ENCODE peak calls at places on chromosomes 5 and 9, in seven cellular contexts. K is HCT116, E is heart left ventricle, S is uterus, Q is BE2C, U is right atrium auricular region, B is PC-9. J is an unnamed sample.

GRCh38 chr9:37390759-37391158 is 31.7 kb upstream of the GRHPR start:
- DNase-seq in K (peak; percentile 26), Q (no peak), E (no peak), U (no peak), S (no peak), B (no peak), J (no peak)

GRCh38 chr9:134590240-134591081 is 51.1 kb upstream of the COL5A1 start:
- DNase-seq in Q (peak; percentile 61), K (no peak), U (peak; percentile 66), B (no peak), E (no peak), S (peak; percentile 39), J (no peak)

GRCh38 chr5:33806736-33807442 is 84.9 kb downstream of the ADAMTS12 start:
- DNase-seq in U (no peak), B (no peak), S (no peak), E (no peak), K (no peak), Q (peak; percentile 14), J (no peak)

GRCh38 chr5:69131304-69131703 is 35.6 kb upstream of the CCNB1 start:
- DNase-seq in K (no peak), E (no peak), S (no peak), Q (no peak), B (no peak), U (no peak), J (no peak)

GRCh38 chr5:89996892-89997291 is 412.7 kb downstream of the CETN3 start:
- DNase-seq in U (no peak), S (no peak), Q (no peak), E (no peak), K (no peak), B (no peak), J (no peak)

GRCh38 chr5:69335341-69335975 is 2.9 kb upstream of the CCDC125 start:
- DNase-seq in E (no peak), K (no peak), Q (no peak), B (peak; percentile 59), S (no peak), U (no peak), J (no peak)

GRCh38 chr5:179225387-179225786 is 119.9 kb downstream of the ADAMTS2 start:
- DNase-seq in B (no peak), Q (no peak), U (no peak), K (no peak), S (no peak), E (no peak), J (no peak)

GRCh38 chr5:121974261-121974660 is 12.5 kb downstream of the SRFBP1 start:
- DNase-seq in S (no peak), K (no peak), U (no peak), B (no peak), Q (no peak), E (no peak), J (no peak)

GRCh38 chr9:33272061-33272460 is 7.2 kb downstream of the CHMP5 start:
- DNase-seq in E (no peak), K (no peak), Q (no peak), S (no peak), B (no peak), U (no peak), J (no peak)

GRCh38 chr5:8508196-8508595 is 639.2 kb downstream of the MTRR start:
- DNase-seq in E (no peak), Q (no peak), U (no peak), B (no peak), K (no peak), S (no peak), J (no peak)

GRCh38 chr9:126692759-126693427 is 79.2 kb downstream of the LMX1B start:
- DNase-seq in E (peak; percentile 26), Q (no peak), B (no peak), S (no peak), K (no peak), U (no peak), J (no peak)

GRCh38 chr5:167582263-167582662 is 709.2 kb upstream of the WWC1 start:
- DNase-seq in U (no peak), K (no peak), S (no peak), Q (no peak), E (no peak), B (no peak), J (no peak)

GRCh38 chr5:124436294-124436693 is 310.1 kb downstream of the ZNF608 start:
- DNase-seq in B (no peak), Q (no peak), U (no peak), K (no peak), S (no peak), E (no peak), J (no peak)

GRCh38 chr5:151126199-151126645 is 31.4 kb downstream of the ANXA6 start:
- DNase-seq in Q (peak; percentile 71), B (peak; percentile 46), U (peak; percentile 78), K (peak; percentile 38), E (peak; percentile 73), S (peak; percentile 75), J (no peak)

GRCh38 chr5:171975262-171975876 is 31.1 kb downstream of the FBXW11 start:
- DNase-seq in B (no peak), Q (no peak), K (no peak), E (no peak), S (no peak), U (no peak), J (no peak)

GRCh38 chr5:72292411-72292810 is 27.6 kb downstream of the MRPS27 start:
- DNase-seq in U (no peak), Q (no peak), B (no peak), S (no peak), E (no peak), K (no peak), J (no peak)

GRCh38 chr5:72294473-72294872 is 25.6 kb downstream of the MRPS27 start:
- DNase-seq in K (no peak), U (no peak), B (no peak), Q (no peak), E (no peak), S (no peak), J (no peak)

GRCh38 chr5:72296251-72296650 is 23.8 kb downstream of the MRPS27 start:
- DNase-seq in E (no peak), K (no peak), U (no peak), B (no peak), Q (no peak), S (no peak), J (no peak)

GRCh38 chr5:72293495-72294055 is 26.5 kb downstream of the MRPS27 start:
- DNase-seq in E (no peak), U (no peak), S (no peak), Q (no peak), K (no peak), B (no peak), J (no peak)

GRCh38 chr5:72295539-72295938 is 24.5 kb downstream of the MRPS27 start:
- DNase-seq in B (no peak), S (no peak), K (no peak), U (no peak), Q (no peak), E (no peak), J (no peak)
- H3K4me1 ChIP-seq in B (no peaks in the 10 kb centered on the region), S (no peaks in the 10 kb centered on the region), K (no peaks in the 10 kb centered on the region), U (no peaks in the 10 kb centered on the region), Q (peaks cover 4% of the 10 kb centered on the region), E (no peaks in the 10 kb centered on the region), J (peaks cover 8% of the 10 kb centered on the region)

GRCh38 chr5:100889165-100889564 is 13.9 kb downstream of the ST8SIA4 start:
- DNase-seq in K (no peak), S (no peak), B (no peak), E (no peak), Q (no peak), U (no peak), J (no peak)
- H3K4me3 ChIP-seq in K (no peak overlapping the region), S (no peak overlapping the region), B (peak overlapping the region; percentile 26), E (peak overlapping the region; percentile 37), Q (no peak overlapping the region), U (no peak overlapping the region), J (no peak overlapping the region)

GRCh38 chr5:135486131-135486530 is 34.0 kb upstream of the TIFAB start:
- DNase-seq in S (no peak), Q (no peak), K (no peak), U (no peak), E (no peak), B (no peak), J (no peak)
- H3K27me3 ChIP-seq in S (peaks cover 22% of the 10 kb centered on the region), Q (no peaks in the 10 kb centered on the region), K (no peaks in the 10 kb centered on the region), U (peaks cover 31% of the 10 kb centered on the region), E (peaks cover 65% of the 10 kb centered on the region), B (peaks cover 49% of the 10 kb centered on the region), J (peaks cover 16% of the 10 kb centered on the region)

DNA sequence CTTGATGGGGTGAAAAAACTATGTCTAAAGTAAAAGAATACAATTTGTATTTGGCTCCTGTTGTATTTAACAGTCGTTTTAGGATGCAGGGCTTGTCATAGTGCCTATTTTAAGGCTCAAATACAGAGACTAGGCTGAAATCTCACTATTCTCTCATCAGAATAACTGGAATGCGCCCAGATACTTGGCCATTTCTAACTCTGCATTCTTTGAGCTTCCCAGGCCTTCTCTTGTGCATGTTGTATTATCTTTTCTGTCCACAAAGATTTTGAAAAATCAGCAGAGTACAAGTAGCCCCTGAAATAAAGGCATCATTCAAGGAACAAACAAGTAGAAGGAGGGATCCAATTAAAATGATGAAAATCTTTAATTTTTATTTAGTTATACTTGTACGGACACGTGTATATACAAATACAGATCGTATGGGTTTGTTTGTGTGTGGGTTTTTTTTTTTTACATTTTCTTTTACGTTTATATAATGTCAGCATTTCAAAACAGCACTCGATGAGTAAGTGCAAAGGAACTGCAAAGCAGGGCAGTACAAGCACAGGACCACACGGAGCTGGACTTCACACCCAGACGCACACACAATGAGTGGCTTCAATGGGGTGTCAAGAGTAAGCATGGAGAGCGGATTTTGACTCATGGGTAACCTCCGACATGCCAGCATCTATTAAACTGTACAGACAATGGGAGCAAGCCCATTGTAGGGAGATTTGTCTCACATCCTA is 294.0 kb downstream of the EFNA5 start:
- DNase-seq in U (no peak), B (no peak), K (no peak), Q (no peak), S (no peak), E (no peak), J (no peak)
- H3K4me1 ChIP-seq in U (no peaks in the 10 kb centered on the region), B (peaks cover 5% of the 10 kb centered on the region), K (peaks cover 7% of the 10 kb centered on the region), Q (peaks cover 7% of the 10 kb centered on the region), S (no peaks in the 10 kb centered on the region), E (no peaks in the 10 kb centered on the region), J (peaks cover 12% of the 10 kb centered on the region)

GRCh38 chr5:79069488-79070001 is at the start of the genes BHMT2 and DMGDH:
- DNase-seq in B (no peak), E (peak; percentile 51), Q (no peak), K (no peak), U (no peak), S (peak; percentile 21), J (no peak)
- H3K4me3 ChIP-seq in B (no peak within 1 kb of the TSS), E (peak within 1 kb of the TSS; percentile 58), Q (no peak within 1 kb of the TSS), K (no peak within 1 kb of the TSS), U (peak within 1 kb of the TSS; percentile 39), S (peak within 1 kb of the TSS; percentile 27), J (no peak within 1 kb of the TSS)

GRCh38 chr5:64165500-64166200 is at the start of gene RNF180:
- DNase-seq in B (no peak), U (no peak), S (peak; percentile 30), K (no peak), E (peak; percentile 72), Q (peak; percentile 8), J (no peak)
- H3K27me3 ChIP-seq in B (no peaks in the 10 kb centered on the region), U (no peaks in the 10 kb centered on the region), S (no peaks in the 10 kb centered on the region), K (no peaks in the 10 kb centered on the region), E (no peaks in the 10 kb centered on the region), Q (peaks cover 23% of the 10 kb centered on the region), J (no peaks in the 10 kb centered on the region)